ENCODE peak calls at places on chromosome 1, in four cellular contexts. P is AG04449, N is mesothelial cell of epicardium, A is activated B cell treated with CpG ODN at 0.5 μM for 24 hours. G is an unnamed sample.

GRCh38 chr1:58841455-58841854 is 57.6 kb upstream of the JUN start:
- DNase-seq in P (no peak), N (no peak), A (no peak), G (no peak)

GRCh38 chr1:27009601-27010197 is 3.0 kb downstream of the TENT5B start:
- DNase-seq in P (no peak), N (no peak), A (no peak), G (no peak)

GRCh38 chr1:78475888-78476610 is 14.7 kb upstream of the PTGFR start:
- DNase-seq in P (no peak), N (no peak), A (no peak), G (no peak)

GRCh38 chr1:205531191-205532025 is 26.9 kb downstream of the CDK18 start:
- DNase-seq in P (no peak), N (no peak), A (no peak), G (no peak)

GRCh38 chr1:21537511-21537931 is 28.3 kb downstream of the ALPL start:
- DNase-seq in P (no peak), N (no peak), A (no peak), G (no peak)

GRCh38 chr1:42085596-42085995 is 67.6 kb upstream of the GUCA2B start:
- DNase-seq in P (peak), N (no peak), A (no peak), G (no peak)

GRCh38 chr1:46806196-46807020 is 7.6 kb downstream of the CYP4B1 start:
- DNase-seq in P (no peak), N (no peak), A (no peak), G (no peak)

GRCh38 chr1:116664366-116664983 is 3.1 kb downstream of the IGSF3 start:
- DNase-seq in P (no peak), N (no peak), A (no peak), G (no peak)

GRCh38 chr1:39902121-39902807 is 547 bp upstream of the MYCL start:
- DNase-seq in P (no peak), N (peak), A (peak), G (peak)

GRCh38 chr1:24551910-24552571 is 3.8 kb upstream of the NCMAP start:
- DNase-seq in P (no peak), N (no peak), A (no peak), G (no peak)

GRCh38 chr1:211829343-211830054 is 1.1 kb downstream of the LPGAT1 start:
- DNase-seq in P (no peak), N (no peak), A (no peak), G (peak)

GRCh38 chr1:53683986-53684740 is 54.8 kb downstream of the GLIS1 start:
- DNase-seq in P (no peak), N (no peak), A (no peak), G (no peak)

GRCh38 chr1:79124756-79125155 is 118.2 kb upstream of the ADGRL4 start:
- DNase-seq in P (no peak), N (no peak), A (no peak), G (no peak)

GRCh38 chr1:27967884-27968466 is 8.2 kb downstream of the XKR8 start:
- DNase-seq in P (no peak), N (no peak), A (no peak), G (no peak)

GRCh38 chr1:229370601-229371021 is 27.8 kb upstream of the CCSAP start:
- DNase-seq in P (no peak), N (no peak), A (peak), G (no peak)

GRCh38 chr1:12539705-12540579 is 78.1 kb downstream of the DHRS3 start:
- DNase-seq in P (peak), N (peak), A (no peak), G (peak)

GRCh38 chr1:54347955-54348699 is 58.1 kb downstream of the SSBP3 start:
- DNase-seq in P (no peak), N (no peak), A (no peak), G (no peak)

GRCh38 chr1:73205294-73205973 is 923.1 kb upstream of the NEGR1 start:
- DNase-seq in P (no peak), N (no peak), A (no peak), G (no peak)
- TF ChIP-seq CTCF in P (no peak), N (no peak), A (no peak), G (peak)

GRCh38 chr1:182771187-182771984 is 18.2 kb upstream of the NPL start:
- DNase-seq in P (no peak), N (no peak), A (no peak), G (no peak)
- TF ChIP-seq CTCF in P (no peak), N (peak), A (no peak), G (peak)

GRCh38 chr1:2227341-2228156 is 570 bp upstream of the SKI start:
- DNase-seq in P (no peak), N (peak), A (peak), G (peak)

GRCh38 chr1:2229921-2230700 is 2.0 kb downstream of the SKI start:
- DNase-seq in P (no peak), N (no peak), A (no peak), G (no peak)

GRCh38 chr1:2228684-2229031 is 539 bp downstream of the SKI start:
- DNase-seq in P (no peak), N (no peak), A (no peak), G (no peak)

GRCh38 chr1:2228157-2228594 is at the start of gene SKI:
- DNase-seq in P (no peak), N (no peak), A (no peak), G (no peak)

GRCh38 chr1:2229032-2229920 is 1.2 kb downstream of the SKI start:
- DNase-seq in P (no peak), N (peak), A (peak), G (no peak)
- TF ChIP-seq CTCF in P (peak), N (no peak), A (no peak), G (no peak)

DNA sequence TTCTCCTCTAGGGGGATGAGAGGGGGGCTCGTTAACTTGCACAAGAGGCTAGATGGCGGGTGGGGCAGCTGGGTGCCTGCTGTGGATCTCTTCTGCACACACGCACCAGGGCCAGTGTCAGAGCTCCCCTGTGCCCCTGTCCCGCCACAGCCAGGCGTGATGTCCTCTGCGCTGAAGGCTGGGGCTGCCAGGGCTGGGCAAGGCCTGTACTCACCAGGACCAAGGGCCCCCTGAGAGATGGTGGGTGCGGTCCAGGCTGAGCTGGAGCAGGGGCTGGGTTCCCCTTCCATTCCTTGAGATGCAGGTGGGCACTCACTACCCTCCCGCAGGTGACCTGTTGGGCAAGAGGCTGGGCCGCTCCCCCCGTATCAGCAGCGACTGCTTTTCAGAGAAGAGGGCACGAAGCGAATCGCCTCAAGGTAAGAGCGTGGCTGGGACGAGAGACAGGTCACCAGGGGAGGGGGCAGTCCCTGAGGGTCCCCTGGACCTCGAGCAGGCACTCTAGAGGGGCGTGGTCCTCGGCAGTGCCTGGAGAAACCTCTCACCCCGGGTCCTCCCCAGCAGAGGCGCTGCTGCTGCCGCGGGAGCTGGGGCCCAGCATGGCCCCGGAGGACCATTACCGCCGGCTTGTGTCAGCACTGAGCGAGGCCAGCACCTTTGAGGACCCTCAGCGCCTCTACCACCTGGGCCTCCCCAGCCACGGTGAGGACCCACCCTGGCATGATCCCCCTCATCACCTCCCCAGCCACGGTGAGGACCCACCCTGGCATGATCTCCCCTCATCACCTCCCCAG is 15.2 kb downstream of the SAMD11 start:
- DNase-seq in P (no peak), N (no peak), A (no peak), G (no peak)
- TF ChIP-seq CTCF in P (no peak), N (no peak), A (no peak), G (peak)

DNA sequence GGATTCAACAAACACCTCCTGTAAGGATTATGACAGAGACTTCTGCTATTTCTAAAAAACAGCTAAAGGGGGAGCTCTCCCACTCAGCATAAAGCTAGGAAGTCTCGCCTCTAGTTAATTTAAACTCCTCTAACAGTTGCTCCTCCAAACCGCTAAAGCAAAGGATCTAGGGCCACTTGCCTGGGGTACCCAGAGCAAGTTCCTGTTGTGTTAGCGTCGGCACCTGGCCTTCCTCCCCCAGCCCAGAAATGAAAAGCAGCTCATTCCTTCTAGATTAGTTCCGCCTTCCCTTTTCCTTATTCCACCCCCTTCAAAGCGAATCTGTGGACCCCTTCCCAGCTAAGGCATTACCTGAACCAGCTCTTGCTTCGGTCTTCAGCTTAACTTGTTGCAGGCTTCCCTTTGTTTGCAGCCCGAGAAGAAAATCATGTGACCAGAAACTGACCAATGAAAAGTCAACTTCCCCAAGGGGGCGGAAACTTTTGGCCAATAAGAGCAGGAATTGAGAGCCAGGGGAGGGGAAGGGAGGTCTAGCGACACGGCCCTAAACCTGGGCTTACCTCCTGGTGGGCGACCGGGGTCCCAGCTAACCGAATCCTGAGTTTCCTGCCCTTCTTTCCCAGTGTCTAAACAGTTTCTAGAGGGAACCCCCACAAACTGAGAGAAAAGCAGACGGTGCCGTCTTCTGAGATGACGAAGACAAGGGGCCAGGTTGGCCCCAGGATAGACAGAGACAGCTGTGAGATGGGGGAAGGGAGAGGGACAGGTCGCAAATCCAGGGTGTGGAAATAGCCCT is at the start of gene PBXIP1:
- DNase-seq in P (peak), N (peak), A (peak), G (peak)
- TF ChIP-seq CTCF in P (peak), N (no peak), A (no peak), G (peak)

GRCh38 chr1:147670319-147671003 is at the start of gene ACP6:
- DNase-seq in P (peak), N (peak), A (peak), G (peak)

GRCh38 chr1:147664206-147664605 is 6.1 kb downstream of the ACP6 start:
- DNase-seq in P (no peak), N (no peak), A (no peak), G (no peak)

GRCh38 chr1:147669475-147670318 is 627 bp downstream of the ACP6 start:
- DNase-seq in P (no peak), N (peak), A (peak), G (peak)

GRCh38 chr1:147665521-147665920 is 4.8 kb downstream of the ACP6 start:
- DNase-seq in P (no peak), N (no peak), A (no peak), G (no peak)
- TF ChIP-seq CTCF in P (peak), N (peak), A (no peak), G (peak)

DNA sequence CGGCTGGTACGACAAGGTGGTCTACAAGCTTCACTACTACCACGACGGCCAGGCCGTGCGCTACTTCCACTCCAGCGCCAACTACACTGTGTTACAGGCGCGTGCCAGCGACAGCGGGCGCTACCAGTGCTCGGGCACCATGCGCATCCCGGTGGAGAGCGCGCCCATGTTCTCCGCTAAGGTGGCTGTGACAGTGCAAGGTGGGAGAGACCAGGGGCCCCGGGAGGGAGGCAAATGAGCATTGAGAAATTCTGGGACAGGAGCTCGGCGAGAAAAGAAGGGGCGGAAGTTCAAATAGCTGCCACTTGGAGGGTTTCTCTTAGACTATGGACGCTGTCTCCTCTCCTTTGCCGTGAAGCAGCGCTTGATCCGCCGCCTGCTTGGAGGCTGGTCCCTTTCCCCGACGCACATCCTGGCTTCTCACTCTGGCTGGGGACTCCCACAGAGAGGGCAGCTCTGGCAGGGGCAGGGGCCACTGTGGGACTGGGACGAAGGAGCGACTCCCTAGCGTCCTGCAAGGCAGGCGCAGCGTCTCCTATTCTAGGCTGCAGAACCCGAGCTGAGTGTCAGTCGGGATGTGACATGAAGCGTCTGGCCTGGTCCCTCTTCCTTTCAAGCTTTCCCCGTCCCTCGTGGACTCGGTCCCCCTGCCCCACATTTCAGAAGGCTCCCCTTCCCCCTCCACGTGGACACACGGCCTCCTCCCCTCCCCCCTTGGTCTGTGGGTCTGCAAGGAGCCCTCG is 4.7 kb downstream of the FCRLB start:
- DNase-seq in P (no peak), N (peak), A (peak), G (peak)
- TF ChIP-seq CTCF in P (peak), N (no peak), A (no peak), G (peak)

GRCh38 chr1:60090662-60091061 is 17.1 kb upstream of the C1orf87 start:
- DNase-seq in P (no peak), N (no peak), A (no peak), G (no peak)

GRCh38 chr1:60088620-60089155 is 15.1 kb upstream of the C1orf87 start:
- DNase-seq in P (no peak), N (no peak), A (no peak), G (no peak)
- TF ChIP-seq CTCF in P (no peak), N (peak), A (no peak), G (peak)